ENCODE peak calls at places on chromosomes 3 and 15, in four cellular contexts. C is psoas muscle, M is NCI-H345, P is nucleus accumbens. J is an unnamed sample.
A peak's percentile ranks its signal among the peaks of the same experiment; 100 is the strongest.

GRCh38 chr15:29686445-29687203 is 135.6 kb downstream of the TJP1 start:
- DNase-seq in C (no peak), M (no peak), P (no peak), J (no peak)

GRCh38 chr15:58555168-58556027 is 123.6 kb downstream of the LIPC start:
- DNase-seq in C (no peak), M (no peak), P (no peak), J (peak; percentile 35)

GRCh38 chr3:48248095-48248863 is 7.4 kb downstream of the ZNF589 start:
- DNase-seq in C (no peak), M (no peak), P (no peak), J (no peak)

GRCh38 chr3:186902154-186902553 is 28.2 kb upstream of the ST6GAL1 start:
- DNase-seq in C (no peak), M (no peak), P (no peak), J (no peak)

GRCh38 chr3:105513886-105514285 is 147.2 kb downstream of the ALCAM start:
- DNase-seq in C (no peak), M (no peak), P (no peak), J (no peak)

GRCh38 chr15:52710050-52710709 is 31.0 kb upstream of the ATOSA start:
- DNase-seq in C (no peak), M (no peak), P (no peak), J (no peak)

GRCh38 chr3:172626241-172626640 is 84.6 kb downstream of the NCEH1 start:
- DNase-seq in C (no peak), M (no peak), P (no peak), J (no peak)

GRCh38 chr3:46087871-46088270 is 60.6 kb upstream of the XCR1 start:
- DNase-seq in C (no peak), M (no peak), P (no peak), J (no peak)

GRCh38 chr3:149613988-149614387 is 43.8 kb downstream of the WWTR1 start:
- DNase-seq in C (no peak), M (no peak), P (no peak), J (no peak)

GRCh38 chr15:74955796-74956647 is 550 bp downstream of the RPP25 start:
- DNase-seq in C (peak; percentile 84), M (no peak), P (no peak), J (peak; percentile 39)

GRCh38 chr3:62379206-62379834 is 6.0 kb upstream of the FEZF2 start:
- DNase-seq in C (no peak), M (no peak), P (no peak), J (no peak)

GRCh38 chr3:192816274-192816853 is 89.0 kb upstream of the FGF12 start:
- DNase-seq in C (no peak), M (peak; percentile 64), P (no peak), J (peak; percentile 16)

GRCh38 chr3:196422976-196423781 is 9.0 kb downstream of the UBXN7 start:
- DNase-seq in C (peak; percentile 93), M (peak; percentile 32), P (peak; percentile 7), J (peak; percentile 33)

GRCh38 chr15:74954515-74954914 is 2.1 kb downstream of the RPP25 start:
- DNase-seq in C (no peak), M (no peak), P (no peak), J (no peak)

GRCh38 chr15:90845201-90845949 is 23.0 kb upstream of the FURIN start:
- DNase-seq in C (no peak), M (peak; percentile 52), P (no peak), J (no peak)

GRCh38 chr3:142896201-142896755 is 7.4 kb upstream of the PCOLCE2 start:
- DNase-seq in C (no peak), M (no peak), P (no peak), J (no peak)

GRCh38 chr15:80462836-80463512 is 58.8 kb downstream of the ARNT2 start:
- DNase-seq in C (no peak), M (no peak), P (no peak), J (no peak)

J was measured in NCI-H146.